ENCODE peak calls at places on chromosomes 2 and 18, in four cellular contexts. One of them, this sample, is unnamed. For H3K4me1, the result is how much of the 10 kb centered on the place peaks cover.

GRCh38 chr18:61896767-61897166 is 4.0 kb upstream of the RNF152 start:
- DNase-seq in naive thymus-derived CD4-positive, alpha-beta T cell: no peak
- DNase-seq in CD8-positive, alpha-beta memory T cell: no peak
- DNase-seq in prostate gland: peak
- DNase-seq in this sample: no peak

GRCh38 chr2:79716266-79716665 is 203.4 kb downstream of the CTNNA2 start:
- DNase-seq in naive thymus-derived CD4-positive, alpha-beta T cell: no peak
- DNase-seq in prostate gland: no peak
- DNase-seq in CD8-positive, alpha-beta memory T cell: no peak
- DNase-seq in this sample: no peak

GRCh38 chr2:217142649-217143266 is 282.9 kb upstream of the TNP1 start:
- DNase-seq in prostate gland: no peak
- DNase-seq in naive thymus-derived CD4-positive, alpha-beta T cell: no peak
- DNase-seq in CD8-positive, alpha-beta memory T cell: no peak
- DNase-seq in this sample: no peak

GRCh38 chr2:85745619-85746018 is 8.2 kb upstream of the ATOH8 start:
- DNase-seq in prostate gland: no peak
- DNase-seq in CD8-positive, alpha-beta memory T cell: no peak
- DNase-seq in naive thymus-derived CD4-positive, alpha-beta T cell: no peak
- DNase-seq in this sample: no peak

GRCh38 chr2:72744049-72744448 is 81.8 kb downstream of the EXOC6B start:
- DNase-seq in prostate gland: no peak
- DNase-seq in naive thymus-derived CD4-positive, alpha-beta T cell: no peak
- DNase-seq in CD8-positive, alpha-beta memory T cell: no peak
- DNase-seq in this sample: no peak

GRCh38 chr18:13461488-13461887 is 242.9 kb downstream of the LDLRAD4 start:
- DNase-seq in prostate gland: no peak
- DNase-seq in CD8-positive, alpha-beta memory T cell: no peak
- DNase-seq in naive thymus-derived CD4-positive, alpha-beta T cell: no peak
- DNase-seq in this sample: no peak

GRCh38 chr2:99607454-99607853 is 117.6 kb upstream of the REV1 start:
- DNase-seq in prostate gland: no peak
- DNase-seq in CD8-positive, alpha-beta memory T cell: no peak
- DNase-seq in naive thymus-derived CD4-positive, alpha-beta T cell: no peak
- DNase-seq in this sample: no peak

GRCh38 chr2:169329669-169330554 is 32.4 kb downstream of the LRP2 start:
- DNase-seq in naive thymus-derived CD4-positive, alpha-beta T cell: no peak
- DNase-seq in prostate gland: no peak
- DNase-seq in CD8-positive, alpha-beta memory T cell: no peak
- DNase-seq in this sample: peak

DNA sequence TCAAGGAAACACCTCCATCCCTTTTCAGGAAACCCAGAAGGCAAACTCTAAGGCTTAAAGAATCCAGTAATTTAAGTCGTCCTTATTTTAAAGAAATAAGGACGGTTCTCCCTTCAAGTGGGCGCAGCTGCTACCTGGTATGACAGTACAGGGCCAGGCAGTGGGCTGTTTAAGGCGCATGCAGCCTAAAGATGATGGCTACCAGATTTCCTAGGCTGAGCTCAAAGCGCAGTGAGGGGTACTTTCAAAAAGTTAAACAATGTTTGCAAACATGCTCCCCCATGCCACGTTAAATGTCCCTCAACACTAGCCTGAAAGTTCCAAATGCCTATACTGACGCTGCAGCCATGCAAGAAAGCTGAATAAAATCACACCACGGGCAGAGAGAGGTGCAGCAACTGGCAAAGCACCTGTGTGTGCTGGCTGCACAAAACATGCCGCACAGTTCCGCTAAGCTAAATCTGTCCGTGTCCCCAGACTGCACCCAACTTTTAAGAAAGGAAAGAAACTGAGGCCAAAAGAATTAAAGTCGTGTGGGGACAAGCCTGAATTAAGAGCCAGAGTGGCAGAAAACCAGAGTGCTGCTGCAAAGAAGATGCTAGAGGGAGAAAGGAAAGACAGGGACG is 582 bp downstream of the HIBCH start:
- DNase-seq in CD8-positive, alpha-beta memory T cell: no peak
- DNase-seq in naive thymus-derived CD4-positive, alpha-beta T cell: peak
- DNase-seq in prostate gland: peak
- DNase-seq in this sample: no peak
- H3K4me1 ChIP-seq in CD8-positive, alpha-beta memory T cell: under half
- H3K4me1 ChIP-seq in naive thymus-derived CD4-positive, alpha-beta T cell: under half
- H3K4me1 ChIP-seq in prostate gland: under half
- H3K4me1 ChIP-seq in this sample: under half

GRCh38 chr18:3319399-3319798 is 57.5 kb downstream of the MYL12B start:
- DNase-seq in naive thymus-derived CD4-positive, alpha-beta T cell: no peak
- DNase-seq in prostate gland: no peak
- DNase-seq in CD8-positive, alpha-beta memory T cell: no peak
- DNase-seq in this sample: no peak

GRCh38 chr18:3313685-3314084 is 51.8 kb downstream of the MYL12B start:
- DNase-seq in CD8-positive, alpha-beta memory T cell: no peak
- DNase-seq in prostate gland: no peak
- DNase-seq in naive thymus-derived CD4-positive, alpha-beta T cell: no peak
- DNase-seq in this sample: no peak
- H3K4me1 ChIP-seq in CD8-positive, alpha-beta memory T cell: under half
- H3K4me1 ChIP-seq in prostate gland: under half
- H3K4me1 ChIP-seq in naive thymus-derived CD4-positive, alpha-beta T cell: under half
- H3K4me1 ChIP-seq in this sample: under half

DNA sequence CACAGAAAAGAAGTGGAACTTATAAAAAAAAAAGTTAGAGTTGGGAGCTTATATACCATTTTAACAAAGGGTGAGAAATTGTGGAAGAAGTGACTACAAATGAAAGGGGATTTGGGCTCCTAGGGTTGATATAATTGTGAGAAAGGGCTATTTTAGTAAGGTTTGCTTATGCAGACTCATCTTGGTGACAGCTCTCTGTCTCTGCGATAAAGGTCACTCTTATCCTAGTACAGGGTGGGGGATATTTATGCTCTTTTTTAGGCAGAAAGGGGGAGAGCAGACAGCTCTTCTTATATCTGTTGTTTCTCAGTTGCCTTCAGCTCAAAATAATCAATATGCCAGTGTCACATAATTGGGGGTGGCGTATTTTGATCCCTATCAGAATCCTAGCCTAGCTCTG is 31.3 kb upstream of the CHMP1B start:
- DNase-seq in CD8-positive, alpha-beta memory T cell: no peak
- DNase-seq in naive thymus-derived CD4-positive, alpha-beta T cell: no peak
- DNase-seq in prostate gland: no peak
- DNase-seq in this sample: no peak
- H3K4me1 ChIP-seq in CD8-positive, alpha-beta memory T cell: under half
- H3K4me1 ChIP-seq in naive thymus-derived CD4-positive, alpha-beta T cell: under half
- H3K4me1 ChIP-seq in prostate gland: under half
- H3K4me1 ChIP-seq in this sample: under half

GRCh38 chr2:39127973-39128372 is 7.1 kb upstream of the SOS1 start:
- DNase-seq in CD8-positive, alpha-beta memory T cell: no peak
- DNase-seq in prostate gland: no peak
- DNase-seq in naive thymus-derived CD4-positive, alpha-beta T cell: no peak
- DNase-seq in this sample: no peak

GRCh38 chr2:39128919-39129391 is 8.1 kb upstream of the SOS1 start:
- DNase-seq in naive thymus-derived CD4-positive, alpha-beta T cell: peak
- DNase-seq in CD8-positive, alpha-beta memory T cell: peak
- DNase-seq in prostate gland: no peak
- DNase-seq in this sample: no peak

GRCh38 chr2:39136799-39137198 is 15.9 kb upstream of the SOS1 start:
- DNase-seq in CD8-positive, alpha-beta memory T cell: peak
- DNase-seq in prostate gland: no peak
- DNase-seq in naive thymus-derived CD4-positive, alpha-beta T cell: no peak
- DNase-seq in this sample: no peak

GRCh38 chr2:39135678-39136259 is 14.9 kb upstream of the SOS1 start:
- DNase-seq in CD8-positive, alpha-beta memory T cell: peak
- DNase-seq in naive thymus-derived CD4-positive, alpha-beta T cell: no peak
- DNase-seq in prostate gland: no peak
- DNase-seq in this sample: no peak

DNA sequence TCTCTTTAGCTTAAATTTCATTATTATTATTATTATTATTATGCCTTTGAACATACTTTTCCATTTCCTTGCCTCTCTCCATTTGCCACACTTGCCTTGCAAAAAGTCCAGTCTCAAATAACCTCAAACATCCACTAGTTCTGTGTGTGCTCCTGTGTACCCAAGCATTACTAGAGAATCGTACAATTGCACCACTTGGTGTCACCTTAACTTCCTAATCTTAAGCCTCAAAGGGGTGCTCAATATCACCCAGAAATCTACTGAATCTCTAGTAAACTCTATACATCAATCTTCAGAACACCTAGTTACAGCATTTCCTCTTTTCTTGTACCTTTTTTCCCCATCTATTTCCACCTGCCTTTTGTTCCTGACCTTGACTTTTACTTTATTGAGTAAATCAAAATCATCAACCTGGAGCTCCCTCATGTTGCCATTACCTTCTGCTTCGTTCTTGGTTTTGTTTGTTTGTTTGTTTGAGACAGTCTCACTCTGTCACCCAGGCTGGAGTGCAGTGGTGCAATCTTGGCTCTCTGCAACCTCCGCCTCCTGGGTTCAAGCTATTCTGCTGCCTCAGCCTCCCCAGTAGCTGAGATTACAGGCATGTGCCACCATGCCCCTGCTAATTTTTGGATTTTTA is 12.5 kb upstream of the SOS1 start:
- DNase-seq in naive thymus-derived CD4-positive, alpha-beta T cell: no peak
- DNase-seq in prostate gland: no peak
- DNase-seq in CD8-positive, alpha-beta memory T cell: no peak
- DNase-seq in this sample: no peak
- H3K4me1 ChIP-seq in naive thymus-derived CD4-positive, alpha-beta T cell: under half
- H3K4me1 ChIP-seq in prostate gland: under half
- H3K4me1 ChIP-seq in CD8-positive, alpha-beta memory T cell: under half
- H3K4me1 ChIP-seq in this sample: under half

DNA sequence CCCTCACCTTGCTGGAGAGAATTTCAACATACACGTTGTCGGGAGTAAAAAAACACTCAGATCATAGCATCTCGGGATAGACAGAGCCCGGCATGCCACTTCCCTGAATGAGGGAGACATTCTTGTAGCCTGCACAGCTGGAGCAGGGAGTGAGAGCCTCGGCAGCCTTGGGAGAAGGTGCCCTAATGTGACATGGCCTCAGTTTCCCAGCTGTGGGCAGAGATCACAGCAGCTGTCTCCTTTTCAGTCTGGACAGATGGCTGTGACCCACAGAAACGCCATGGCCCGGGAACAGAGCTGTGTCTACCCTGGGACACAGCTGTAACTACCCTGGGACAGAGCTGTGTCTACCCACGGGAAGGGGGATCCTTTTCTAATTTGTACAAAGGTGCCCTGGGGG is 55.9 kb downstream of the HS1BP3 start:
- DNase-seq in prostate gland: no peak
- DNase-seq in CD8-positive, alpha-beta memory T cell: no peak
- DNase-seq in naive thymus-derived CD4-positive, alpha-beta T cell: no peak
- DNase-seq in this sample: no peak
- H3K4me1 ChIP-seq in prostate gland: under half
- H3K4me1 ChIP-seq in CD8-positive, alpha-beta memory T cell: under half
- H3K4me1 ChIP-seq in naive thymus-derived CD4-positive, alpha-beta T cell: under half
- H3K4me1 ChIP-seq in this sample: under half

DNA sequence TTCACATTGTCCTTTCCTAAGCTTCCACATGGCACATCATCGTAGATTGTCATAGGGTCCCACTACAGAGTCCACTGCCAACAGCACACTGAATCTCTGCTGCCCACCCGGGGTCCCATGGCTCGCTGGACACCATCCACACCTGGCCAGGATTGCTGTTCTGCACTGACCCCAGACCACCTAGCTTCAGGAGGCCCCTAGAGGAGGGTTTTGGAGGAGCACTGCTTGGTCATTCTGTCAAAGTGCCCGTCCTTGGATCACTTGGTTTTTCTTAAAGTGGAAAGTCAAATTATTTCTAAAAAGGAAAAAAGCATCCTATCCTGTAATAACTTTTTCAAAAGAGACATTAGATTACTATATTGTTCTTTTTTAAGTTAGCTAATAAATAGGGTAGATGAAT is 59.0 kb downstream of the CHRNA1 start:
- DNase-seq in prostate gland: no peak
- DNase-seq in naive thymus-derived CD4-positive, alpha-beta T cell: no peak
- DNase-seq in CD8-positive, alpha-beta memory T cell: no peak
- DNase-seq in this sample: no peak
- H3K4me1 ChIP-seq in prostate gland: under half
- H3K4me1 ChIP-seq in naive thymus-derived CD4-positive, alpha-beta T cell: under half
- H3K4me1 ChIP-seq in CD8-positive, alpha-beta memory T cell: under half
- H3K4me1 ChIP-seq in this sample: under half

GRCh38 chr18:26714739-26715138 is 150.8 kb downstream of the AQP4 start:
- DNase-seq in CD8-positive, alpha-beta memory T cell: no peak
- DNase-seq in prostate gland: no peak
- DNase-seq in naive thymus-derived CD4-positive, alpha-beta T cell: no peak
- DNase-seq in this sample: no peak

GRCh38 chr18:26710460-26711096 is 154.9 kb downstream of the AQP4 start:
- DNase-seq in naive thymus-derived CD4-positive, alpha-beta T cell: no peak
- DNase-seq in prostate gland: no peak
- DNase-seq in CD8-positive, alpha-beta memory T cell: no peak
- DNase-seq in this sample: no peak

GRCh38 chr18:26708814-26709717 is 156.4 kb downstream of the AQP4 start:
- DNase-seq in prostate gland: no peak
- DNase-seq in naive thymus-derived CD4-positive, alpha-beta T cell: no peak
- DNase-seq in CD8-positive, alpha-beta memory T cell: no peak
- DNase-seq in this sample: no peak

GRCh38 chr18:26709897-26710296 is 155.6 kb downstream of the AQP4 start:
- DNase-seq in prostate gland: no peak
- DNase-seq in naive thymus-derived CD4-positive, alpha-beta T cell: no peak
- DNase-seq in CD8-positive, alpha-beta memory T cell: no peak
- DNase-seq in this sample: no peak

GRCh38 chr18:26711806-26712205 is 153.7 kb downstream of the AQP4 start:
- DNase-seq in prostate gland: no peak
- DNase-seq in naive thymus-derived CD4-positive, alpha-beta T cell: no peak
- DNase-seq in CD8-positive, alpha-beta memory T cell: no peak
- DNase-seq in this sample: no peak
- H3K4me1 ChIP-seq in prostate gland: under half
- H3K4me1 ChIP-seq in naive thymus-derived CD4-positive, alpha-beta T cell: under half
- H3K4me1 ChIP-seq in CD8-positive, alpha-beta memory T cell: under half
- H3K4me1 ChIP-seq in this sample: under half